ENCODE peak calls at places on chromosomes 6 and 20, in seven cellular contexts. I, K, B, M, Q, S and V are unnamed samples.

GRCh38 chr20:25238319-25239037 is 9.4 kb upstream of the PYGB start:
- DNase-seq in I (no peak), K (no peak), B (no peak), M (no peak), Q (no peak), S (no peak), V (no peak)

GRCh38 chr20:47118641-47119040 is 224.0 kb downstream of the EYA2 start:
- DNase-seq in I (no peak), K (no peak), B (no peak), M (no peak), Q (no peak), S (no peak), V (no peak)

GRCh38 chr20:44123251-44123650 is 63.7 kb downstream of the JPH2 start:
- DNase-seq in I (no peak), K (no peak), B (no peak), M (no peak), Q (no peak), S (no peak), V (no peak)

GRCh38 chr6:124962617-124963415 is 579 bp downstream of the RNF217 start:
- DNase-seq in I (peak; percentile 48), K (peak; percentile 49), B (no peak), M (peak; percentile 61), Q (no peak), S (peak; percentile 85), V (peak; percentile 36)

GRCh38 chr6:22343864-22344263 is 47.0 kb upstream of the PRL start:
- DNase-seq in I (no peak), K (no peak), B (no peak), M (no peak), Q (no peak), S (no peak), V (no peak)

GRCh38 chr6:44462797-44463770 is 75.6 kb downstream of the CDC5L start:
- DNase-seq in I (no peak), K (no peak), B (no peak), M (no peak), Q (no peak), S (no peak), V (no peak)

GRCh38 chr20:14049111-14049510 is 53.8 kb downstream of the MACROD2 start:
- DNase-seq in I (no peak), K (no peak), B (no peak), M (no peak), Q (no peak), S (no peak), V (no peak)

GRCh38 chr20:12925214-12925755 is 83.5 kb upstream of the SPTLC3 start:
- DNase-seq in I (peak; percentile 36), K (peak; percentile 44), B (peak; percentile 89), M (peak; percentile 36), Q (peak; percentile 13), S (no peak), V (peak; percentile 56)

GRCh38 chr20:50798650-50799049 is 3.8 kb downstream of the BCAS4 start:
- DNase-seq in I (no peak), K (no peak), B (peak; percentile 55), M (no peak), Q (no peak), S (peak; percentile 31), V (no peak)

GRCh38 chr6:57013501-57013900 is 33.0 kb upstream of the KIAA1586 start:
- DNase-seq in I (no peak), K (no peak), B (no peak), M (no peak), Q (no peak), S (no peak), V (no peak)

GRCh38 chr20:20711413-20711812 is 1.0 kb downstream of the RALGAPA2 start:
- DNase-seq in I (no peak), K (peak; percentile 38), B (no peak), M (peak; percentile 30), Q (no peak), S (peak; percentile 77), V (peak; percentile 12)

GRCh38 chr20:46631212-46631869 is 19.9 kb downstream of the SLC13A3 start:
- DNase-seq in I (no peak), K (no peak), B (peak; percentile 98), M (peak; percentile 65), Q (no peak), S (no peak), V (no peak)

GRCh38 chr6:5626727-5627426 is 365.6 kb downstream of the FARS2 start:
- DNase-seq in I (no peak), K (no peak), B (no peak), M (no peak), Q (peak; percentile 27), S (no peak), V (no peak)

GRCh38 chr20:51456511-51457280 is 85.8 kb downstream of the NFATC2 start:
- DNase-seq in I (peak; percentile 97), K (peak; percentile 89), B (peak; percentile 78), M (peak; percentile 93), Q (no peak), S (peak; percentile 90), V (peak; percentile 87)

GRCh38 chr20:16615199-16615598 is 42.0 kb upstream of the KIF16B start:
- DNase-seq in I (peak; percentile 29), K (peak; percentile 15), B (no peak), M (no peak), Q (no peak), S (no peak), V (no peak)

GRCh38 chr6:15747354-15747883 is 84.6 kb upstream of the DTNBP1 start:
- DNase-seq in I (no peak), K (no peak), B (no peak), M (no peak), Q (no peak), S (no peak), V (no peak)

GRCh38 chr6:137782166-137783039 is 84.7 kb upstream of the TNFAIP3 start:
- DNase-seq in I (no peak), K (no peak), B (peak; percentile 56), M (no peak), Q (no peak), S (no peak), V (no peak)

GRCh38 chr6:56786256-56786655 is 143.6 kb upstream of the DST start:
- DNase-seq in I (no peak), K (no peak), B (no peak), M (no peak), Q (no peak), S (no peak), V (no peak)

GRCh38 chr20:48659888-48660287 is 167.9 kb downstream of the PREX1 start:
- DNase-seq in I (no peak), K (no peak), B (no peak), M (no peak), Q (no peak), S (no peak), V (no peak)

GRCh38 chr20:32589256-32589655 is 4.1 kb upstream of the NOL4L start:
- DNase-seq in I (no peak), K (no peak), B (no peak), M (no peak), Q (no peak), S (no peak), V (no peak)

GRCh38 chr6:15299430-15300131 is 53.7 kb downstream of the JARID2 start:
- DNase-seq in I (peak; percentile 63), K (peak; percentile 63), B (peak; percentile 60), M (peak; percentile 56), Q (peak; percentile 90), S (peak; percentile 91), V (peak; percentile 94)

GRCh38 chr6:113006494-113006893 is 659.4 kb downstream of the RFPL4B start:
- DNase-seq in I (no peak), K (no peak), B (no peak), M (no peak), Q (no peak), S (no peak), V (no peak)

GRCh38 chr20:4869290-4870193 is 131.8 kb downstream of the SLC23A2 start:
- DNase-seq in I (no peak), K (peak; percentile 20), B (no peak), M (no peak), Q (no peak), S (no peak), V (peak; percentile 54)

GRCh38 chr6:8557019-8557748 is 121.8 kb upstream of the SLC35B3 start:
- DNase-seq in I (no peak), K (no peak), B (no peak), M (no peak), Q (no peak), S (no peak), V (no peak)

GRCh38 chr6:146895772-146896061 is 296.9 kb downstream of the ADGB start:
- DNase-seq in I (no peak), K (no peak), B (no peak), M (no peak), Q (no peak), S (no peak), V (no peak)
- TF ChIP-seq POLR2A in I (no peak), K (no peak), B (no peak), M (no peak), Q (no peak), S (no peak), V (no peak)

DNA sequence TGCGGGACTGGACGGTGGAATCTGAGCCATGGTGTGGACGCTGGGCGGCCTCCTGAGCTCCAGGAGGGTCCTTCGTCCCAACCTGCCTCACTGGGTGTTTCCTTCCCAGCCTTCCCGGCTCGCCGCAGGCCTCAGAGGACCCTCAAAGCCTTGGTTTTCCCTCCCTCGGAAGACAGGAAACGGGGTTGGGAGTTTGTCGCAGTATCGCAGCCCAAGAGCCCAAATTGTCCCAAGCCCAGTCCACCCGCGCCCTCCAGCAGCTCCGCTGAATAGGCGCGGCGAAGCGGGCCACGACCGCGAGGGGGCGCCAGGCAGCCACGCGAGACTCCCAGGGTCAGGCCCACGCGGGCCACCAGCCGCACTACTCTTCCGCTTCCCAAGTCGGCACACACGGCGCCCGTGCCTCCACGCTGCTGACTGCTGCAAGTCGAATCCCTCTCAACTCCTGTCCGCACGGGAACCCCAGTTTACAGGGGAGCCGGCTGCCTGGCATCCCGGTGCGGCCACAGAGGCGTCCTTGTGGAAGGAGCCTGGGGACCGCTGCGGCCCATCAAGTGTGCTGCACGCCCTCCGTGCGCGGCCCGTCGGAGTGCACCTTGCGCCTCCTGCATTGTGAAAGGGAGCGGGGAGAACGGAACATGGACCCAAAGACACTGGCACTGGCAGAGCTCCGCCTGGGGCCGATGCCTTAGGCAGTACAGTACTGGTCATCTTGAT is 40.4 kb upstream of the HMGA1 start:
- DNase-seq in I (peak; percentile 90), K (peak; percentile 89), B (no peak), M (peak; percentile 91), Q (peak; percentile 28), S (peak; percentile 99), V (peak; percentile 81)
- TF ChIP-seq POLR2A in I (no peak), K (no peak), B (no peak), M (no peak), Q (peak; percentile 77), S (no peak), V (no peak)

GRCh38 chr6:128964233-128964755 is 81.4 kb downstream of the LAMA2 start:
- DNase-seq in I (no peak), K (no peak), B (no peak), M (no peak), Q (no peak), S (no peak), V (no peak)

GRCh38 chr6:128963561-128963960 is 80.6 kb downstream of the LAMA2 start:
- DNase-seq in I (no peak), K (no peak), B (no peak), M (no peak), Q (no peak), S (no peak), V (no peak)

GRCh38 chr6:128966934-128967333 is 84.0 kb downstream of the LAMA2 start:
- DNase-seq in I (no peak), K (no peak), B (no peak), M (no peak), Q (no peak), S (no peak), V (no peak)

GRCh38 chr6:128964771-128965170 is 81.8 kb downstream of the LAMA2 start:
- DNase-seq in I (no peak), K (no peak), B (no peak), M (no peak), Q (no peak), S (no peak), V (no peak)
- TF ChIP-seq POLR2A in I (no peak), K (no peak), B (no peak), M (no peak), Q (no peak), S (no peak), V (no peak)

GRCh38 chr6:119313937-119314893 is 35.3 kb downstream of the MAN1A1 start:
- DNase-seq in I (no peak), K (peak; percentile 24), B (no peak), M (peak; percentile 33), Q (peak; percentile 42), S (no peak), V (no peak)
- TF ChIP-seq POLR2A in I (no peak), K (no peak), B (no peak), M (no peak), Q (peak; percentile 46), S (no peak), V (no peak)